ENCODE peak calls at places on chromosomes 4 and X, in seven cellular contexts. R is heart right ventricle; F is A549; D is CD8-positive, alpha-beta memory T cell; V is tibial nerve; G is pancreas; S is stomach. C is an unnamed sample. For H3K4me1, the result is how much of the 10 kb centered on the place peaks cover.

GRCh38 chr4:8303485-8304281 is 34.1 kb downstream of the HTRA3 start:
- DNase-seq in S (no peak), V (no peak), G (no peak), R (no peak), F (peak), D (no peak), C (no peak)

GRCh38 chr4:145279122-145279960 is 99.0 kb upstream of the OTUD4 start:
- DNase-seq in V (no peak), S (no peak), D (no peak), F (no peak), R (peak), G (no peak), C (no peak)

GRCh38 chr4:22477136-22477793 is 38.6 kb downstream of the ADGRA3 start:
- DNase-seq in G (no peak), S (no peak), R (no peak), F (no peak), V (no peak), D (no peak), C (no peak)

GRCh38 chr4:186839122-186840037 is 115.7 kb upstream of the FAT1 start:
- DNase-seq in G (no peak), D (no peak), S (no peak), V (no peak), R (peak), F (no peak), C (no peak)

GRCh38 chr4:48342559-48342878 is 1.2 kb downstream of the SLAIN2 start:
- DNase-seq in D (no peak), R (no peak), G (no peak), F (no peak), S (no peak), V (no peak), C (no peak)

GRCh38 chrX:20361890-20362262 is 95.2 kb upstream of the RPS6KA3 start:
- DNase-seq in F (peak), D (no peak), V (no peak), S (no peak), R (no peak), G (no peak), C (peak)

GRCh38 chr4:6142511-6142910 is 57.8 kb downstream of the JAKMIP1 start:
- DNase-seq in R (no peak), D (no peak), S (no peak), G (no peak), V (no peak), F (no peak), C (no peak)

GRCh38 chr4:172734555-172734954 is 434.1 kb upstream of the GALNT7 start:
- DNase-seq in S (no peak), G (no peak), V (no peak), F (no peak), D (no peak), R (no peak), C (no peak)

GRCh38 chrX:41478397-41478911 is 31.3 kb downstream of the NYX start:
- DNase-seq in V (no peak), R (no peak), D (no peak), S (no peak), G (no peak), F (no peak), C (peak)

GRCh38 chrX:53223955-53224859 is 800 bp downstream of the KDM5C start:
- DNase-seq in F (peak), D (no peak), G (no peak), S (no peak), R (no peak), V (no peak), C (peak)

GRCh38 chr4:29734785-29735184 is 985.4 kb upstream of the PCDH7 start:
- DNase-seq in F (no peak), G (no peak), D (no peak), R (no peak), V (no peak), S (no peak), C (no peak)

GRCh38 chr4:188282620-188283232 is 143.5 kb downstream of the TRIML1 start:
- DNase-seq in R (no peak), D (no peak), G (peak), V (no peak), F (no peak), S (no peak), C (no peak)

GRCh38 chr4:11261066-11261850 is 167.4 kb downstream of the HS3ST1 start:
- DNase-seq in G (no peak), F (no peak), V (no peak), S (no peak), R (no peak), D (no peak), C (no peak)

GRCh38 chr4:185587444-185588161 is 52.3 kb upstream of the PDLIM3 start:
- DNase-seq in R (no peak), S (peak), F (no peak), V (no peak), G (no peak), D (peak), C (no peak)

GRCh38 chr4:6470502-6471302 is 1.7 kb downstream of the PPP2R2C start:
- DNase-seq in R (peak), S (peak), F (peak), V (no peak), G (peak), D (no peak), C (peak)

GRCh38 chr4:68375667-68376559 is 26.0 kb upstream of the YTHDC1 start:
- DNase-seq in G (peak), R (peak), D (peak), S (no peak), F (peak), V (no peak), C (peak)

GRCh38 chr4:85763207-85763606 is 288.3 kb downstream of the ARHGAP24 start:
- DNase-seq in F (no peak), V (no peak), G (no peak), S (no peak), D (no peak), R (no peak), C (no peak)

GRCh38 chr4:25484243-25484721 is 107.2 kb downstream of the ANAPC4 start:
- DNase-seq in F (no peak), S (no peak), G (no peak), R (no peak), V (no peak), D (no peak), C (no peak)

GRCh38 chr4:23930750-23931488 is 41.1 kb upstream of the PPARGC1A start:
- DNase-seq in G (peak), S (peak), R (peak), F (no peak), D (no peak), V (peak), C (peak)

GRCh38 chr4:54103190-54103574 is 3.2 kb downstream of the GSX2 start:
- DNase-seq in S (no peak), V (no peak), R (no peak), F (no peak), G (no peak), D (no peak), C (no peak)

GRCh38 chrX:17590892-17591740 is 146.2 kb upstream of the SCML1 start:
- DNase-seq in D (no peak), V (peak), R (peak), F (peak), S (peak), G (peak), C (peak)

GRCh38 chr4:6688879-6689505 is 4.7 kb upstream of the S100P start:
- DNase-seq in R (no peak), S (peak), G (no peak), D (peak), V (peak), F (peak), C (no peak)

GRCh38 chrX:13692771-13693231 is 3.9 kb downstream of the RAB9A start:
- DNase-seq in S (no peak), F (no peak), G (no peak), D (no peak), V (no peak), R (no peak), C (no peak)

GRCh38 chrX:13694983-13695382 is 6.1 kb downstream of the RAB9A start:
- DNase-seq in D (no peak), S (no peak), R (no peak), G (no peak), V (no peak), F (no peak), C (no peak)

GRCh38 chrX:13693341-13693871 is 4.5 kb downstream of the RAB9A start:
- DNase-seq in D (no peak), F (no peak), G (no peak), R (no peak), V (no peak), S (no peak), C (no peak)

GRCh38 chrX:13695601-13696115 is 6.7 kb downstream of the RAB9A start:
- DNase-seq in V (no peak), F (no peak), D (no peak), S (no peak), G (no peak), R (no peak), C (no peak)

DNA sequence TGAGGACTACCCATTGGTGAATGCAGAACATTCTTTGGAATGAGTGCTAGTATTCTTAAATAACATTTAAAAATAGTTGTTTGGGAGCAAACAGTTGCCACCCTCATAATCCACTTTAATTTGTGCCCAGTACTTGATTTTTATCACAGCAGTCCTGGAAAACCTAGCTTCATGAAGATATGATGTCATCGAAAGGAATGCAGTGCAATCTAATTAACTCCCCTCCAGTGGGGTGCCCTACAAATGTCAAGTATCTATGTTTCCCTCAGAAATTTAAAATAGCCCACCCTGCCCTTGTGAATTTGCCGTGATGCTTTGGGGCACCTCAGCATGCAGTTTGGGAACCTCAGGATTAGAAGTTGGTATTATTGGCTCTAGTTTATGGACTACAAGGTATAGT is 5.4 kb downstream of the RAB9A start:
- DNase-seq in F (no peak), V (no peak), G (no peak), S (no peak), D (no peak), R (no peak), C (no peak)
- H3K4me1 ChIP-seq in F (under half), V (under half), G (under half), S (half or more), D (half or more), R (half or more), C (under half)

GRCh38 chr4:98614081-98614480 is 44.3 kb downstream of the TSPAN5 start:
- DNase-seq in V (no peak), F (no peak), R (no peak), S (no peak), D (no peak), G (no peak), C (no peak)

GRCh38 chr4:98614655-98615054 is 43.8 kb downstream of the TSPAN5 start:
- DNase-seq in D (no peak), R (no peak), F (no peak), V (no peak), G (no peak), S (no peak), C (no peak)

GRCh38 chr4:98611649-98612317 is 46.6 kb downstream of the TSPAN5 start:
- DNase-seq in S (no peak), R (no peak), F (no peak), G (no peak), D (no peak), V (no peak), C (no peak)

GRCh38 chr4:98612318-98613250 is 45.8 kb downstream of the TSPAN5 start:
- DNase-seq in V (no peak), R (no peak), G (no peak), F (no peak), D (no peak), S (no peak), C (no peak)

GRCh38 chr4:98613453-98614075 is 44.8 kb downstream of the TSPAN5 start:
- DNase-seq in V (no peak), G (no peak), F (no peak), D (no peak), R (no peak), S (no peak), C (no peak)
- H3K4me1 ChIP-seq in V (under half), G (under half), F (under half), D (under half), R (under half), S (half or more), C (under half)

GRCh38 chr4:122639181-122639580 is 18.3 kb upstream of the IL21 start:
- DNase-seq in D (no peak), F (no peak), G (no peak), S (no peak), V (no peak), R (no peak), C (no peak)
- H3K4me1 ChIP-seq in D (under half), F (under half), G (under half), S (under half), V (under half), R (under half), C (under half)

GRCh38 chr4:80240976-80241375 is 25.5 kb upstream of the FGF5 start:
- DNase-seq in S (no peak), G (no peak), R (no peak), F (no peak), D (no peak), V (no peak), C (no peak)
- H3K4me1 ChIP-seq in S (under half), G (under half), R (under half), F (under half), D (under half), V (under half), C (under half)

GRCh38 chrX:39308126-39308525 is 506.9 kb downstream of the MID1IP1 start:
- DNase-seq in F (no peak), S (no peak), G (no peak), R (no peak), D (no peak), V (no peak), C (no peak)

GRCh38 chrX:39304746-39305145 is 503.5 kb downstream of the MID1IP1 start:
- DNase-seq in G (no peak), F (no peak), V (no peak), S (no peak), D (no peak), R (no peak), C (no peak)

GRCh38 chrX:39309721-39310152 is 508.5 kb downstream of the MID1IP1 start:
- DNase-seq in G (no peak), R (peak), V (no peak), D (no peak), S (no peak), F (no peak), C (no peak)

GRCh38 chrX:39309018-39309620 is 507.9 kb downstream of the MID1IP1 start:
- DNase-seq in F (no peak), R (no peak), D (no peak), G (no peak), S (no peak), V (peak), C (no peak)

DNA sequence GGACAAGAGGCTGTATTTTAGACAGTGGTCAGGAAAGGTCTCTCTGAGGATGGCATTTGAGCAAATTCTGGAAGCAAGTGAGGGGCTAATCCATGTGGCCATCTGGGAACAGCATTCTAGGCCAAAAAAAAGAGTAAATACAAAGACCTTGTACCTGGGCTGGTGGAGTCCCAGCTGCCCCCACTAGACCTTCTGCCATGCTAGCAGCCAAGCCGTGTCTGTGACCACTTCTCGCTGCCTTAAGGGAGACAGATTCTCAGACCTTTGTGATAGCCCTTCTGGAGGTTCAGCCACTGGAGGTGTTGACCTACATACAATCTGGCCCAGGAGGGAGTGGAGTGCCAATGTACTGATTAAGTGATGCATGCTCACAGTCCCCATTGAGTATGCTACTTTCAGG is 506.2 kb downstream of the MID1IP1 start:
- DNase-seq in F (no peak), R (no peak), G (no peak), D (no peak), V (no peak), S (no peak), C (no peak)
- H3K4me1 ChIP-seq in F (under half), R (under half), G (under half), D (under half), V (under half), S (under half), C (under half)